ENCODE peak calls at places on chromosomes 4 and X, in nine cellular contexts. T is sciatic nerve, U is thoracic aorta, X is T47D, O is aorta, V is neuronal stem cell, Q is NCI-H510A treated with DMSO at 0.1 percent for 48 hours, J is A549, E is bronchial epithelial cell. B is an unnamed sample.

GRCh38 chrX:66164470-66164869 is 423 bp downstream of the HEPH start:
- DNase-seq in T (no peak), U (no peak), X (no peak), O (no peak), V (peak), Q (no peak), J (no peak), E (no peak), B (no peak)

GRCh38 chr4:141140271-141141205 is 7.3 kb upstream of the RNF150 start:
- DNase-seq in T (no peak), U (no peak), X (no peak), O (no peak), V (no peak), Q (no peak), J (no peak), E (no peak), B (no peak)

GRCh38 chrX:74523224-74523623 is 91.2 kb downstream of the RLIM start:
- DNase-seq in T (no peak), U (no peak), X (no peak), O (no peak), V (no peak), Q (no peak), J (no peak), E (no peak), B (no peak)

GRCh38 chrX:9515464-9515863 is 50.6 kb downstream of the TBL1X start:
- DNase-seq in T (no peak), U (no peak), X (no peak), O (no peak), V (no peak), Q (no peak), J (no peak), E (no peak), B (no peak)

GRCh38 chr4:41542526-41543270 is 4.7 kb downstream of the LIMCH1 start:
- DNase-seq in T (no peak), U (no peak), X (no peak), O (no peak), V (no peak), Q (no peak), J (no peak), E (no peak), B (no peak)

GRCh38 chr4:59409647-59410046 is 1790.5 kb upstream of the ADGRL3 start:
- DNase-seq in T (no peak), U (no peak), X (no peak), O (no peak), V (no peak), Q (no peak), J (no peak), E (no peak), B (no peak)

GRCh38 chr4:88291003-88291402 is 6.6 kb upstream of the PPM1K start:
- DNase-seq in T (no peak), U (no peak), X (peak), O (no peak), V (no peak), Q (peak), J (no peak), E (peak), B (no peak)

GRCh38 chrX:133670394-133670793 is 255.1 kb upstream of the GPC4 start:
- DNase-seq in T (no peak), U (no peak), X (peak), O (no peak), V (peak), Q (peak), J (peak), E (peak), B (no peak)

GRCh38 chr4:113858924-113859323 is 97.4 kb upstream of the CAMK2D start:
- DNase-seq in T (no peak), U (no peak), X (no peak), O (no peak), V (no peak), Q (no peak), J (no peak), E (no peak), B (no peak)

GRCh38 chrX:134423606-134424005 is 36.4 kb upstream of the HPRT1 start:
- DNase-seq in T (no peak), U (no peak), X (peak), O (no peak), V (no peak), Q (no peak), J (peak), E (peak), B (no peak)

B was measured in HuH-7.